ENCODE peak calls at places on chromosomes 2 and 18, in five cellular contexts. R is HepG2, T is AG04450, B is AG09309, S is keratinocyte. U is an unnamed sample.

GRCh38 chr2:31333527-31334183 is 80.9 kb downstream of the XDH start:
- DNase-seq in B (peak; percentile 48), T (peak; percentile 68), S (peak; percentile 64), R (peak; percentile 66), U (peak; percentile 66)

GRCh38 chr18:23992119-23992940 is 22.2 kb upstream of the TTC39C start:
- DNase-seq in B (no peak), R (no peak), S (no peak), T (no peak), U (no peak)

GRCh38 chr2:30233142-30233961 is 2.0 kb downstream of the LBH start:
- DNase-seq in S (no peak), R (no peak), B (no peak), T (no peak), U (no peak)

GRCh38 chr2:100919316-100919715 is 82.8 kb upstream of the RPL31 start:
- DNase-seq in R (no peak), T (no peak), S (no peak), B (no peak), U (no peak)

GRCh38 chr2:79530443-79530842 is 17.6 kb downstream of the CTNNA2 start:
- DNase-seq in S (no peak), B (no peak), T (no peak), R (peak; percentile 20), U (no peak)

GRCh38 chr2:46589381-46589780 is 110.0 kb downstream of the TMEM247 start:
- DNase-seq in R (no peak), S (no peak), T (no peak), B (no peak), U (no peak)

GRCh38 chr2:70655786-70656185 is 102.2 kb upstream of the TGFA start:
- DNase-seq in B (no peak), R (no peak), T (no peak), S (no peak), U (no peak)

GRCh38 chr2:73832905-73833304 is 4.1 kb downstream of the STAMBP start:
- DNase-seq in S (no peak), T (no peak), R (no peak), B (no peak), U (no peak)

GRCh38 chr2:29694741-29695140 is 226.6 kb downstream of the ALK start:
- DNase-seq in B (no peak), T (no peak), R (no peak), S (no peak), U (no peak)

GRCh38 chr18:830315-830901 is 18.4 kb upstream of the YES1 start:
- DNase-seq in T (no peak), R (no peak), S (no peak), B (no peak), U (no peak)

GRCh38 chr2:95388091-95388692 is 14.3 kb upstream of the FAHD2A start:
- DNase-seq in T (no peak), S (no peak), R (no peak), B (no peak), U (no peak)

GRCh38 chr2:160674076-160674630 is 180.5 kb upstream of the RBMS1 start:
- DNase-seq in T (no peak), S (no peak), B (no peak), R (no peak), U (no peak)

GRCh38 chr18:58476521-58477210 is 152.2 kb downstream of the ALPK2 start:
- DNase-seq in R (no peak), T (no peak), S (no peak), B (no peak), U (no peak)

GRCh38 chr18:55544028-55544427 is 44.0 kb downstream of the TCF4 start:
- DNase-seq in B (no peak), S (no peak), T (no peak), R (no peak), U (no peak)

GRCh38 chr2:206296128-206296527 is 21.7 kb downstream of the ZDBF2 start:
- DNase-seq in S (no peak), B (no peak), T (no peak), R (no peak), U (no peak)

DNA sequence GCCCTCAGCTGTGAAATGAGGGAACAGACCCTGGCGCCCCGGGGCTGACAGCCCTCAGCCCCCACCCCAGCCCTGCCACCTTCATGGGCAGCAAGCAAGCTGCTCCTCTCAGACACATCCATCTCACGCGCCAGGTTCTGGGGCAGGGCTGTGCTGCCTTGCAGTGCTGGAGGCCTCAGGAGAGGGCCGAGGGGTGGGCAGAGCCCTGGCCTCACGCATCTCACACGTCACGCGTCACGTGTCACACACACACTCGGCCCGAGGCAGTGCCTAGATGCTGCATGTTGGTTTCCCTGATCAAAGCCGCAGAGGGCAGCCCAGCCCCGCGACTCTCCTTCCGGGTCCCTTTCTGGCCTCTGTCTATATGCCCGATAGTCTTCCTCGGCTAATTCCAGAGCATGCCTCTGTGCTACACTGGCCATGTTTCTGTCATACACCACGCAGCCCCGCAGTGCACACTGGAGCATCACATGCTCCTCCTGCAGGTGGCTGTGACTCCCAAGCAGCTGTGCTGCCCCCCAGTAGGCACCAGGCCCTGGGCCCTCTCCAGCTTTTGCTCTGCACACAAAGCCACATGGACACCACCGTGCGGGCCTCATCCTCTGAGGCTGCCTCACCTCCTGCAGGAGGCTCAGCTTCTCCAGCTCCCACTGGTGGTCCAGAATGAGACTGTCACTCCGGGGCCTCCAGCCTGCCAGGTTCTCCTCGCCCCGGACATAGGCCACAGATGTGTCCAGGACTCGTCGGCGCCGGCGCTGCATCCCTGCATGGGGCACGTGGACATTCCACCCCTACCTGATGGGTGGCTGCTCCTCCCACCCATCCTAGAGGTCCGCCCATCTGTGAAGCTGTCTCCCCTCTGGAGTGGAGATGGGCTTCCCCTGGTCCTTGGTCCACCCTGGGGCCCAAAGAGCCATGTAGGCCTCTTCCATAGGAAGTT is 31.4 kb downstream of the AQP12A start:
- DNase-seq in B (no peak), R (peak; percentile 15), S (no peak), T (no peak), U (no peak)
- TF ChIP-seq CTCF in B (no peak), R (peak; percentile 10), S (no peak), T (no peak), U (no peak)

GRCh38 chr2:141941224-141941714 is 189.5 kb downstream of the LRP1B start:
- DNase-seq in T (no peak), B (no peak), S (no peak), R (no peak), U (no peak)

GRCh38 chr2:141946016-141946415 is 184.8 kb downstream of the LRP1B start:
- DNase-seq in B (no peak), R (no peak), T (no peak), S (no peak), U (no peak)

GRCh38 chr2:141940709-141941108 is 190.1 kb downstream of the LRP1B start:
- DNase-seq in B (no peak), T (no peak), R (no peak), S (no peak), U (no peak)

GRCh38 chr2:141947715-141948114 is 183.1 kb downstream of the LRP1B start:
- DNase-seq in T (no peak), S (no peak), B (no peak), R (no peak), U (no peak)

DNA sequence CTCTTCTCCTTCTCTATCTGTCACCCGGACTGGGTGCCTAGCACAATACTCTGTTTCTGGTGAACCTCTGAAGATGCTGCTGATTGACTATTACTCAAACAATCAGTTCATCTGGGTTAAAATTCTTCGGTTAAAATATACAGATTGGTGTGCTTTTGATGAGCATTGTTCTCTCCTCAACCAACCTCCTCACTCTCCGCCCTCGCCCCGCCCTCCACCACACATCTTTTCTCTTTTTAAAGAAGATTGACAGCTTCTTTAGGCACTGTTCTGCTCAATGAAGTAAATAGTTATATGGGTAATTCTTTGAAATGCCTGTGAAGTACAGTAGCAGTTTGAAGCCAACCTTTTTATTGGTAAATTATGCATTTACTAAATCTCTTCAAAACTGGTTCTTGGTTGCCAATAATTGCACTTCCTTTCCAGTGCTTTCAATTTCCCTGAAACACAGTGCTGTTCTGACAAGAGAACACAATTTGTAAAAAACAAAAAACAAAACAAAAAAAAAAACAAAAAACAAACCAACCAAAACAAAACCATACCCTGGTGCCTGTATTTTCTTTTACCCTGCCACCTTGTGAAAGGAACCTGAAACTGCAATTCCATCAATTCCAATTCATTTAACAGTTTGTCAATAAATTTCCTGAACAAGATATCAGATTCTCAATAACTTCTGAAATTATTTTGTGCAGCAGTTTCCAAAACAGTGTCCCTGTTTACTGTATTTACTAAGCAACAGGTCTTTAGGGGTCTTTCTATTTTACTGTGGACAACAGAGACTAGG is 188.6 kb downstream of the LRP1B start:
- DNase-seq in S (no peak), R (no peak), T (no peak), B (no peak), U (no peak)
- TF ChIP-seq CTCF in S (peak; percentile 21), R (no peak), T (peak; percentile 46), B (no peak), U (peak; percentile 33)

DNA sequence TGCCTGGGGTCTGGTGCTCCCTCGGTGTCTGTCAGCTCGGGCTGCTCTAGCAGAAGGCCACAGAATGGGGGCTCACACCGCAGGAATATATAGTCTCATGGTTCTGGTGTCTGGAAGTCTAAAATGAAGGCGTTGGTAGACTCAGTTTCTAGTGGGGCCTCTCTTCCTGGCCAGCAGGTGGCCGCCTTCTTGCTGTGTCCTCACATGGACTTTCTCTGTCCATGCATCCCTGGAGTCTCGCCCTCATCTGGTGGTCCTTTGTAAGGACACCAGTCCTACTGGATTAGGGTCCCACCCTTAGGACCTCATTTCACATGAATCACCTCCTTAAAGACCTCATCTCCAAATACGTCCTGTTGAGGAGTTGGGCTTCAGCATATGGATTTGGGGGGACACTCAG is 65.7 kb downstream of the RRM2 start:
- DNase-seq in B (no peak), T (no peak), S (no peak), R (peak; percentile 78), U (no peak)
- TF ChIP-seq CTCF in B (peak; percentile 29), T (peak; percentile 43), S (peak; percentile 40), R (peak; percentile 64), U (no peak)

GRCh38 chr2:138492160-138492559 is 9.4 kb upstream of the SPOPL start:
- DNase-seq in R (no peak), B (no peak), T (no peak), S (no peak), U (no peak)

GRCh38 chr2:138491495-138491862 is 10.1 kb upstream of the SPOPL start:
- DNase-seq in T (no peak), B (no peak), S (no peak), R (no peak), U (no peak)

GRCh38 chr2:138485019-138485418 is 16.6 kb upstream of the SPOPL start:
- DNase-seq in R (no peak), T (no peak), S (no peak), B (no peak), U (no peak)

GRCh38 chr2:138490673-138491494 is 10.7 kb upstream of the SPOPL start:
- DNase-seq in R (peak; percentile 90), B (no peak), S (no peak), T (no peak), U (no peak)

DNA sequence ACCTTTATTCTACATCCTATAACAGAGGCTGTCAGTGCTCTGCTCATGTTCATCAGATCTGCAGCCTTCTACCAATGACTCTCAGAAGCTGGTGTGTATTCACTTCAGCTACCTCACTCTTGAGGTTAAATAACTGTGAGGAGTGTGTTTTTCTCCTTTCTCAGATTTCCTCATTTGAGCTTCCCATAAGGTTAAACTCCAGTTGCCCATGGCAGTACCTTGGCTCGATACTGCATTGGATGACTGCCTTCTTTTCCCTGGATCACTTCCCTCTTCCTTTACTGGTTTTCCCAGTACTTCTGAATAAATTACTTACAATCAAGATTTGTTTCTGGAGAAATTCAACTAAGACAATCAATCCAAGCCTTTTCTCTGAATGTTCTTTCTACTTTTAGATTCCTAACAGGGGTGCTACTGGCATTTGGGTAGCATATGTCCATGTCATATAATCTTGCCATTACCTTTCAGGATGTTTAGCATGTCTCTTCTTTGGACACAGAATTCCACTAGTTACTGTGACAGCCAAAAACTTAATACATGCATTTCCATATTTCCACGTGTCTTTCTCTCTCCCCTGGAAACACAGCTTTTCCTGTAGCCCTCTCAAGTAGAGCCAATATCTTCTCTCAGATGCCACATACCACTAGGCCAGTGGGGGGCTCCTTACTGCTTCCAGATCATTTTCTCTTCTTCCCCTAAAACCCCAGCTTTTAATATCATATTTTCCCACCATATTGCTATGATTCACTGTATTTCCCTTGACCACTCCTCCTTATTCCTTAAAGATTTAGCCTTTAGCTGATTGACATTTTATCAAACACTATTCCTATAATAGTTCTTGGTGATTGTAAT is 15.0 kb upstream of the SPOPL start:
- DNase-seq in R (no peak), T (no peak), B (no peak), S (no peak), U (no peak)
- TF ChIP-seq CTCF in R (peak; percentile 36), T (no peak), B (no peak), S (no peak), U (no peak)

U was measured in AG09319.